ENCODE peak calls at places on chromosomes 3 and 15, in five cellular contexts. I is stomach, V is endothelial cell of umbilical vein, U is endodermal cell, S is PC-9. D is an unnamed sample.

GRCh38 chr3:71090207-71090606 is 493.3 kb downstream of the FOXP1 start:
- DNase-seq in U (no peak), S (no peak), I (no peak), V (no peak), D (no peak)

GRCh38 chr15:39403674-39404117 is 177.2 kb upstream of the THBS1 start:
- DNase-seq in I (no peak), V (peak), U (no peak), S (peak), D (peak)

GRCh38 chr3:126850370-126851085 is 132.4 kb upstream of the PLXNA1 start:
- DNase-seq in U (peak), I (no peak), S (no peak), V (no peak), D (no peak)

GRCh38 chr3:185820973-185821758 is 3.7 kb downstream of the IGF2BP2 start:
- DNase-seq in I (no peak), U (no peak), S (peak), V (peak), D (peak)

GRCh38 chr15:101733545-101733944 is 9.3 kb upstream of the TARS3 start:
- DNase-seq in V (no peak), I (no peak), U (no peak), S (no peak), D (no peak)

GRCh38 chr15:99509686-99510461 is 55.9 kb upstream of the MEF2A start:
- DNase-seq in U (no peak), I (no peak), S (no peak), V (peak), D (no peak)

GRCh38 chr15:96494530-96494929 is 164.0 kb downstream of the NR2F2 start:
- DNase-seq in V (no peak), U (no peak), I (peak), S (no peak), D (no peak)

GRCh38 chr3:118548434-118548833 is 486.2 kb downstream of the IGSF11 start:
- DNase-seq in S (no peak), I (no peak), U (no peak), V (peak), D (peak)

GRCh38 chr3:127226451-127226850 is 33.5 kb downstream of the PRR23E start:
- DNase-seq in I (no peak), V (no peak), S (no peak), U (no peak), D (peak)

GRCh38 chr15:83815506-83815905 is 161.6 kb downstream of the ADAMTSL3 start:
- DNase-seq in V (no peak), I (no peak), S (no peak), U (no peak), D (no peak)

GRCh38 chr3:187677604-187678003 is 7.4 kb upstream of the SST start:
- DNase-seq in U (no peak), I (no peak), V (no peak), S (no peak), D (no peak)

GRCh38 chr3:187292186-187292585 is 649 bp upstream of the MASP1 start:
- DNase-seq in I (no peak), S (no peak), V (no peak), U (no peak), D (no peak)

GRCh38 chr3:49745986-49746385 is 22.2 kb upstream of the GMPPB start:
- DNase-seq in U (no peak), I (no peak), S (peak), V (peak), D (peak)

GRCh38 chr15:69298697-69299441 is at the start of gene PAQR5:
- DNase-seq in I (peak), V (no peak), U (peak), S (no peak), D (peak)

GRCh38 chr15:99100245-99101173 is 4.4 kb upstream of the SYNM start:
- DNase-seq in S (peak), V (peak), U (peak), I (peak), D (peak)

GRCh38 chr3:31472479-31473390 is 60.0 kb upstream of the STT3B start:
- DNase-seq in V (no peak), I (no peak), U (no peak), S (no peak), D (no peak)

GRCh38 chr3:171461087-171461917 is 1.1 kb upstream of the TNIK start:
- DNase-seq in S (peak), U (no peak), V (peak), I (no peak), D (peak)

GRCh38 chr3:11582123-11582968 is 61.4 kb downstream of the VGLL4 start:
- DNase-seq in S (no peak), V (peak), I (peak), U (peak), D (peak)

GRCh38 chr3:110625126-110625798 is 446.4 kb upstream of the NECTIN3 start:
- DNase-seq in I (no peak), U (peak), S (no peak), V (peak), D (no peak)

GRCh38 chr15:81113204-81113657 is 20.8 kb upstream of the CFAP161 start:
- DNase-seq in I (no peak), U (no peak), S (no peak), V (peak), D (no peak)

GRCh38 chr15:44250566-44250965 is 38.0 kb upstream of the GOLM2 start:
- DNase-seq in V (no peak), S (no peak), U (peak), I (no peak), D (no peak)

GRCh38 chr3:65576942-65577341 is 461.8 kb downstream of the MAGI1 start:
- DNase-seq in V (no peak), I (no peak), S (peak), U (no peak), D (no peak)

GRCh38 chr3:173843060-173843459 is 445.5 kb downstream of the NLGN1 start:
- DNase-seq in S (no peak), V (no peak), U (no peak), I (no peak), D (no peak)

GRCh38 chr3:134333522-134334181 is 40.6 kb downstream of the AMOTL2 start:
- DNase-seq in V (no peak), I (no peak), S (peak), U (peak), D (no peak)

GRCh38 chr3:53162672-53163458 is 1.9 kb downstream of the PRKCD start:
- DNase-seq in I (peak), U (peak), S (no peak), V (no peak), D (no peak)

GRCh38 chr15:26323564-26323963 is 449.3 kb downstream of the GABRB3 start:
- DNase-seq in I (no peak), V (no peak), U (no peak), S (no peak), D (no peak)

GRCh38 chr3:13927295-13927694 is 47.4 kb upstream of the WNT7A start:
- DNase-seq in S (no peak), V (no peak), I (no peak), U (peak), D (no peak)
- TF ChIP-seq CTCF in S (peak), V (no peak), I (no peak), U (peak), D (no peak)

DNA sequence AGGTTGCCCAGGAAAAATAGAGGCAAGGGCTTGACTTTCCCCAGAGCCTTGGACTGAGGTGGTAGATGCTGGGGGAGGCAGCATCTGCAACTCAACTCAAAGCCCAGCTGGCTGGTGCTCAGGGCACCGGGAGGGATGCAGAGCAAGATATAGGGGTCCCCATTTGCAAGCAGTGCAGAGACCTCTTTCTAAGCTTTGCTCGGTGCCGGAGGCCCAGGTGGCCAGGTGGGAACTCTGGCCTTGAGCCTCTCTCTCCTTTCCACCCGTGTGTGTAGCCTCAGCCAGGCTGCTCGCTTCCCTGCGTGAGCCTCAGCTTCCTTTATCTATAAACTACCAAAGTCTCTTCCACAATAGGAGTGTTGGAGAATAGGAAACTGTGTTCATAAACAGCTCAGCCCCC is 36.5 kb downstream of the SLC6A6 start:
- DNase-seq in U (no peak), S (no peak), I (no peak), V (no peak), D (no peak)
- H3K27ac ChIP-seq in U (no peak), S (no peak), I (no peak), V (peak), D (peak)

GRCh38 chr3:125151437-125151806 is 61.1 kb downstream of the SLC12A8 start:
- DNase-seq in V (no peak), U (peak), S (no peak), I (no peak), D (no peak)
- TF ChIP-seq CTCF in V (no peak), U (no peak), S (no peak), I (no peak), D (no peak)

DNA sequence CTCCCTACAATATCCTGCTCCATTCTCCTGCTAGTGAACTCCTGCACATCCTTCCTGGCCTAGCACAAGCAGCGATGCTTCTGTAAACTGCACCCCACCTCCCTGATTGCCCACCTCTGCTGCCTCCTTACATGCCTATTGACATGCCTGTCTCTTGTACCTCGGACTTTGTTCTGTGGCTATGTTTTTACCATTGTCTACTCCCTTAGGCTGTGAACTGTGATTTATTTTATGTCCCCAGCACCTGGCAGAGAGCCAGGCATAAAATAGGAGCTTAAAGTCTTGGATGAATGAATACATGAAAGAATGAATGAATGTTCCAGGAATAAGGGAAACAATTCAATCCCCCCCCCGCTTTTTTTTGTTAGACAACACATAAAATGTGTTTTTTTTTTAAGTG is 210.0 kb downstream of the MYRIP start:
- DNase-seq in V (no peak), I (no peak), S (no peak), U (no peak), D (no peak)
- H3K27ac ChIP-seq in V (no peak), I (no peak), S (no peak), U (no peak), D (no peak)

DNA sequence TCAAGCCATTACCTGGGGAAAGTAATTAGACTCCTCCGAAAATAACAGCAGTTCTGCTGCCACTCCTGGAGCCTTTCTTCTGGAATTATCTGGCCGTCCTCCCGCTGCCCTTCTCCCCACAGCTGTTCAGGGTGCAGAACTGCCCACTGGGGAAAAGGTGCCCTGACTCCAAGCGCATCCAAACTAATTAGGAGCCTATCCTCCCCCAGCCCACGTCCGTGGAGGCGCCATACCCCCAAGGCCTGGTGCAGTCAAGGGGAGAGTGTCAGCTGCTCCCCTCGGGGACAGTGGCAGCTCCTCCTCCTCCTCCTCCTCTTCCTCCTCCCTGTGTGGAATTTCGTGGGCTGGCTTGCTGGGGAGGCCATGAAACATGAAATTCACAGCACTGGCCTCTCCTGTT is 177.2 kb downstream of the XXYLT1 start:
- DNase-seq in S (no peak), U (no peak), I (no peak), V (no peak), D (no peak)
- TF ChIP-seq CTCF in S (no peak), U (no peak), I (no peak), V (no peak), D (no peak)

GRCh38 chr3:149968216-149968615 is 2.5 kb downstream of the PFN2 start:
- DNase-seq in S (no peak), V (no peak), U (no peak), I (no peak), D (peak)

GRCh38 chr3:149967067-149967685 is 3.5 kb downstream of the PFN2 start:
- DNase-seq in U (no peak), S (peak), V (peak), I (no peak), D (peak)

GRCh38 chr3:149969945-149970715 is 565 bp downstream of the PFN2 start:
- DNase-seq in S (peak), I (peak), U (peak), V (peak), D (peak)

GRCh38 chr3:149970716-149971402 is at the start of gene PFN2:
- DNase-seq in V (peak), U (peak), I (peak), S (peak), D (peak)

DNA sequence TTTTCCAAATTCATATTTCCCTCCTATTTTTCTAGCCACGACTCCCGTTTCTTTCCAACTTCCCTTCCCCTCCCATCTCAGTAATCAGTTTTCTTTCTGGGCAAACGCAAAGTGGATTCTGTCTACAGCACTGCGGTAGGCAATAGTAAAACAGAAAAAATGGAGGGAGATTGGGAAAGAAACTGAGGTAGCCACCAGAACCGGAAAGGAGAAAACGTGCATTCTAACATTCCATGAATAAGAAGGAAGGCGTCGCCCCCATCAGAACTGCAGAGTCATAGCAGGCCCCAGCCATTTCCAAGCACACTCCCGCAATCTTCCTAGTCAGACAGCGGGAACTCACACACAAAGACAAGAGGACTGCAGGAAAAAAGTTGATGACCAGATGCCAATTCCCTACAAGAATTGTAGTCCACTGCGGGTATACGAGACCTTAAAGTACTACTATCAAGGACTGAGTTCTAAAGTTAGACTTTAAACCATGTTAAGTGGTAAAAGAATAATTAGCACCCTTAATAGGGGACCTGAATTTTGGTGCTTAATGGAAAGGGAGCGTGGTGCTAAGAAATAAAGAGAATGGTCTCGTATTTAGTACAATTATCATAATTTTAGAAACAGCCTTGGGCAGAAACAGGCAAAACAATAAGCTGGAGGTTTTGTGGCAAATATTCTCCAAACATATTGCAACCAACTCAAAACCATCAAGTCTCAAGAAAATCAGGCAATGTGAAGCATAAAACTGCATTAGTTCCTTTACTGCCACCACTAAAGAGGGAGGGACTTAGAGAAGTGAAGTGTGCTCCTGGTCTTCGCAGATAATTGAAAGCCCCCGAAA is 1.4 kb downstream of the PFN2 start:
- DNase-seq in V (peak), U (peak), S (peak), I (no peak), D (peak)
- H3K27ac ChIP-seq in V (peak), U (peak), S (peak), I (no peak), D (peak)

DNA sequence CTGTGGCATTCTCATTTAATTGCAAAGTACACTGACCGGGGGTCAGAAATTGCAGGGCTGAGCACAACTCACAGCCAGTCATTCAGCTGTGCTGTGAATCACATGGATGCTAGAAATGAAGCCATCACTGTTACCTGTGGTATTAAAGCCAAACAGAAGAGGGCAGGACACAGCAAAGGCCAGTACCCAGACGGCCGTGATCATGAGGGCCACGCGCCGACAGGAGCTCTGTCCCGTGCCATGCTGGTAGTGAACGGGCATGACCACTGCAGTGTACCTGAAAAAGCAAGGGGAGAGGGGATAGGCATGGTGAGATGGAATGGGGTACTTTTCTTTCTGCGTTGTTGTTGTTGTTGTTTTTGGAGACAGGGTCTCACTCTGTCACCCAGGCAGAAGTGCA is 31.6 kb downstream of the DRD3 start:
- DNase-seq in U (peak), S (no peak), I (no peak), V (no peak), D (no peak)
- TF ChIP-seq CTCF in U (peak), S (no peak), I (no peak), V (no peak), D (no peak)

DNA sequence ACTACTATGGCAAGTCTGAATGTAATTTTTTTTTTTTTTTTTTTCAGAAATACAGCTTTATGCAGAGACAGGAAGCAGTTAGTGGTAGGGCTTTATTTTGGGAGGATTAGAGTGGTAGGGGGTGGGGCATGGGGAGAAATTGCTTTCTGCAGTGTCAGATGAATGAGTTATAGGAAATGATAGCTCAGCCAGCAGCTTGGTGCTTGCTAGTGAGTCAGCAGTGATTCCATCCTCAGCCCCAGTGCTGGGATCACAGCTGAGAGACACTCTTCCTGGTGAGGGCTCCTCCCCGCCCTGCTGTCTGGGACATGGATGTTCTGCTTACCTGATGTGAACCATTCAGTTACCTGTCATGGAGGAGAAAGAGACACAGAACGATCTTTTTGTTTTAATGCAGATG is 39.6 kb downstream of the SEMA6D start:
- DNase-seq in I (no peak), S (no peak), V (peak), U (no peak), D (peak)
- H3K27ac ChIP-seq in I (no peak), S (no peak), V (peak), U (no peak), D (peak)

DNA sequence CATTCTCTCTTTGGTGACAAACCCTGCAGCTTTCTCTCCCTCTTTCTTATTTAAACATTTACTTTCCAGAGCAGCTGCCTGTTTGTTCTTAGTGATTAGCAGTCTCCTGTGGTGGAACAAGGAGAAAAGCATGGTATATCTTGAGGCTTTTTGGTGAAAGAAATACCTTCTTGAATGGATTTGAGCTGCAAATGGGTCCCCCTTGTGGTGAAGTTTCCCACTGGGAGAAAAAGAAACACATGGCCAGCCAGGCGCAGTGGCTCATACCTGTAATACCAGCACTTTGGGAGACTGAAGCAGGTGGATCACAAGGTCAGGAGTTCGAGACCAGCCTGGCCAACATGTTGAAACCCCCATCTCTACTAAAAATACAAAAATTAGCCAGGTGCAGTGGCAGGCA is 48.3 kb upstream of the ACP3 start:
- DNase-seq in V (peak), S (no peak), U (peak), I (no peak), D (no peak)
- TF ChIP-seq CTCF in V (no peak), S (peak), U (peak), I (no peak), D (no peak)